ENCODE peak calls at places on chromosomes 4 and X, in four cellular contexts. One of them, this sample, is unnamed.

GRCh38 chr4:177396352-177396751 is 45.9 kb downstream of the AGA start:
- DNase-seq in astrocyte of the cerebellum: no peak
- DNase-seq in stimulated activated CD4-positive, alpha-beta T cell treated with anti-CD3 and anti-CD28 coated beads, TNF-alpha, amount 100 ng/mL, for 48 hours: no peak
- DNase-seq in psoas muscle: no peak
- DNase-seq in this sample: no peak

GRCh38 chrX:118823263-118824172 is at the start of gene ZCCHC12:
- DNase-seq in astrocyte of the cerebellum: peak; percentile 28
- DNase-seq in stimulated activated CD4-positive, alpha-beta T cell treated with anti-CD3 and anti-CD28 coated beads, TNF-alpha, amount 100 ng/mL, for 48 hours: no peak
- DNase-seq in psoas muscle: peak; percentile 47
- DNase-seq in this sample: no peak

GRCh38 chr4:62618042-62618441 is 1417.9 kb downstream of the ADGRL3 start:
- DNase-seq in astrocyte of the cerebellum: no peak
- DNase-seq in stimulated activated CD4-positive, alpha-beta T cell treated with anti-CD3 and anti-CD28 coated beads, TNF-alpha, amount 100 ng/mL, for 48 hours: no peak
- DNase-seq in psoas muscle: no peak
- DNase-seq in this sample: no peak

GRCh38 chr4:7414736-7415510 is 19.8 kb downstream of the PSAPL1 start:
- DNase-seq in astrocyte of the cerebellum: no peak
- DNase-seq in stimulated activated CD4-positive, alpha-beta T cell treated with anti-CD3 and anti-CD28 coated beads, TNF-alpha, amount 100 ng/mL, for 48 hours: no peak
- DNase-seq in psoas muscle: no peak
- DNase-seq in this sample: no peak

GRCh38 chrX:37817176-37817575 is 30.2 kb downstream of the DYNLT3 start:
- DNase-seq in astrocyte of the cerebellum: no peak
- DNase-seq in stimulated activated CD4-positive, alpha-beta T cell treated with anti-CD3 and anti-CD28 coated beads, TNF-alpha, amount 100 ng/mL, for 48 hours: no peak
- DNase-seq in psoas muscle: no peak
- DNase-seq in this sample: no peak

GRCh38 chrX:15216280-15216679 is 53.6 kb downstream of the ASB9 start:
- DNase-seq in astrocyte of the cerebellum: no peak
- DNase-seq in stimulated activated CD4-positive, alpha-beta T cell treated with anti-CD3 and anti-CD28 coated beads, TNF-alpha, amount 100 ng/mL, for 48 hours: no peak
- DNase-seq in psoas muscle: no peak
- DNase-seq in this sample: no peak

GRCh38 chrX:141314441-141314840 is 72.1 kb upstream of the SPANXC start:
- DNase-seq in astrocyte of the cerebellum: no peak
- DNase-seq in stimulated activated CD4-positive, alpha-beta T cell treated with anti-CD3 and anti-CD28 coated beads, TNF-alpha, amount 100 ng/mL, for 48 hours: no peak
- DNase-seq in psoas muscle: no peak
- DNase-seq in this sample: peak; percentile 4

GRCh38 chr4:26484032-26484515 is 6.2 kb downstream of the CCKAR start:
- DNase-seq in astrocyte of the cerebellum: no peak
- DNase-seq in stimulated activated CD4-positive, alpha-beta T cell treated with anti-CD3 and anti-CD28 coated beads, TNF-alpha, amount 100 ng/mL, for 48 hours: no peak
- DNase-seq in psoas muscle: no peak
- DNase-seq in this sample: no peak

This sample was measured in HCEC 1CT.